ENCODE peak calls at places on chromosomes 13 and 19, in ten cellular contexts. One of them, this sample, is unnamed.

GRCh38 chr13:33213797-33214196 is 71.8 kb downstream of the STARD13 start:
- DNase-seq in COR-L47: no peak
- DNase-seq in EH: no peak
- DNase-seq in natural killer cell: no peak
- DNase-seq in AG04450: no peak
- DNase-seq in DMS153: no peak
- DNase-seq in NCI-H446 treated with DMSO at 0.1 percent for 48 hours: no peak
- DNase-seq in anterior cingulate cortex: no peak
- DNase-seq in stimulated activated CD4-positive, alpha-beta T cell treated with anti-CD3 and anti-CD28 coated beads, TNF-alpha, amount 100 ng/mL, for 48 hours: no peak
- DNase-seq in PC-9: no peak
- DNase-seq in this sample: no peak

GRCh38 chr19:1657632-1658445 is 5.4 kb upstream of the TCF3 start:
- DNase-seq in EH: no peak
- DNase-seq in anterior cingulate cortex: no peak
- DNase-seq in DMS153: no peak
- DNase-seq in AG04450: no peak
- DNase-seq in NCI-H446 treated with DMSO at 0.1 percent for 48 hours: no peak
- DNase-seq in stimulated activated CD4-positive, alpha-beta T cell treated with anti-CD3 and anti-CD28 coated beads, TNF-alpha, amount 100 ng/mL, for 48 hours: no peak
- DNase-seq in COR-L47: no peak
- DNase-seq in natural killer cell: no peak
- DNase-seq in PC-9: peak
- DNase-seq in this sample: no peak

GRCh38 chr19:801030-801860 is 4.0 kb downstream of the PTBP1 start:
- DNase-seq in PC-9: no peak
- DNase-seq in NCI-H446 treated with DMSO at 0.1 percent for 48 hours: peak
- DNase-seq in EH: peak
- DNase-seq in DMS153: no peak
- DNase-seq in anterior cingulate cortex: peak
- DNase-seq in COR-L47: no peak
- DNase-seq in natural killer cell: no peak
- DNase-seq in stimulated activated CD4-positive, alpha-beta T cell treated with anti-CD3 and anti-CD28 coated beads, TNF-alpha, amount 100 ng/mL, for 48 hours: no peak
- DNase-seq in AG04450: no peak
- DNase-seq in this sample: no peak

GRCh38 chr19:10346509-10346908 is 7.1 kb upstream of the ICAM3 start:
- DNase-seq in EH: peak
- DNase-seq in DMS153: no peak
- DNase-seq in natural killer cell: no peak
- DNase-seq in NCI-H446 treated with DMSO at 0.1 percent for 48 hours: no peak
- DNase-seq in stimulated activated CD4-positive, alpha-beta T cell treated with anti-CD3 and anti-CD28 coated beads, TNF-alpha, amount 100 ng/mL, for 48 hours: no peak
- DNase-seq in COR-L47: no peak
- DNase-seq in AG04450: no peak
- DNase-seq in anterior cingulate cortex: no peak
- DNase-seq in PC-9: no peak
- DNase-seq in this sample: no peak

GRCh38 chr13:23709521-23709920 is 139.3 kb downstream of the TNFRSF19 start:
- DNase-seq in COR-L47: no peak
- DNase-seq in DMS153: no peak
- DNase-seq in NCI-H446 treated with DMSO at 0.1 percent for 48 hours: no peak
- DNase-seq in natural killer cell: no peak
- DNase-seq in anterior cingulate cortex: no peak
- DNase-seq in PC-9: no peak
- DNase-seq in AG04450: no peak
- DNase-seq in stimulated activated CD4-positive, alpha-beta T cell treated with anti-CD3 and anti-CD28 coated beads, TNF-alpha, amount 100 ng/mL, for 48 hours: no peak
- DNase-seq in EH: peak
- DNase-seq in this sample: no peak

GRCh38 chr19:3826163-3826562 is 40.0 kb upstream of the MATK start:
- DNase-seq in PC-9: no peak
- DNase-seq in NCI-H446 treated with DMSO at 0.1 percent for 48 hours: no peak
- DNase-seq in natural killer cell: no peak
- DNase-seq in COR-L47: no peak
- DNase-seq in DMS153: no peak
- DNase-seq in EH: no peak
- DNase-seq in anterior cingulate cortex: no peak
- DNase-seq in AG04450: no peak
- DNase-seq in stimulated activated CD4-positive, alpha-beta T cell treated with anti-CD3 and anti-CD28 coated beads, TNF-alpha, amount 100 ng/mL, for 48 hours: no peak
- DNase-seq in this sample: no peak

GRCh38 chr19:58477130-58477529 is 978 bp downstream of the ZNF446 start:
- DNase-seq in stimulated activated CD4-positive, alpha-beta T cell treated with anti-CD3 and anti-CD28 coated beads, TNF-alpha, amount 100 ng/mL, for 48 hours: no peak
- DNase-seq in AG04450: no peak
- DNase-seq in COR-L47: no peak
- DNase-seq in PC-9: no peak
- DNase-seq in NCI-H446 treated with DMSO at 0.1 percent for 48 hours: no peak
- DNase-seq in EH: no peak
- DNase-seq in natural killer cell: no peak
- DNase-seq in DMS153: no peak
- DNase-seq in anterior cingulate cortex: no peak
- DNase-seq in this sample: no peak

GRCh38 chr19:38183227-38183914 is 40.7 kb downstream of the DPF1 start:
- DNase-seq in PC-9: no peak
- DNase-seq in AG04450: no peak
- DNase-seq in anterior cingulate cortex: peak
- DNase-seq in DMS153: no peak
- DNase-seq in EH: no peak
- DNase-seq in NCI-H446 treated with DMSO at 0.1 percent for 48 hours: no peak
- DNase-seq in natural killer cell: no peak
- DNase-seq in COR-L47: no peak
- DNase-seq in stimulated activated CD4-positive, alpha-beta T cell treated with anti-CD3 and anti-CD28 coated beads, TNF-alpha, amount 100 ng/mL, for 48 hours: no peak
- DNase-seq in this sample: no peak

GRCh38 chr13:97257228-97257755 is 35.2 kb downstream of the MBNL2 start:
- DNase-seq in NCI-H446 treated with DMSO at 0.1 percent for 48 hours: no peak
- DNase-seq in stimulated activated CD4-positive, alpha-beta T cell treated with anti-CD3 and anti-CD28 coated beads, TNF-alpha, amount 100 ng/mL, for 48 hours: no peak
- DNase-seq in PC-9: peak
- DNase-seq in EH: no peak
- DNase-seq in AG04450: no peak
- DNase-seq in anterior cingulate cortex: no peak
- DNase-seq in COR-L47: no peak
- DNase-seq in natural killer cell: no peak
- DNase-seq in DMS153: no peak
- DNase-seq in this sample: no peak

GRCh38 chr13:96662036-96662435 is 332.2 kb downstream of the OXGR1 start:
- DNase-seq in COR-L47: no peak
- DNase-seq in anterior cingulate cortex: no peak
- DNase-seq in PC-9: no peak
- DNase-seq in DMS153: no peak
- DNase-seq in stimulated activated CD4-positive, alpha-beta T cell treated with anti-CD3 and anti-CD28 coated beads, TNF-alpha, amount 100 ng/mL, for 48 hours: no peak
- DNase-seq in AG04450: no peak
- DNase-seq in natural killer cell: no peak
- DNase-seq in NCI-H446 treated with DMSO at 0.1 percent for 48 hours: no peak
- DNase-seq in EH: no peak
- DNase-seq in this sample: no peak